ENCODE peak calls at places on chromosome 5, in five cellular contexts. Q is A549, W is transverse colon, O is WTC11, A is mucosa of descending colon. L is an unnamed sample.

GRCh38 chr5:29367176-29367833 is 1826.2 kb upstream of the CDH6 start:
- DNase-seq in Q (peak), W (no peak), O (no peak), A (no peak), L (no peak)

GRCh38 chr5:163362806-163363788 is 74.3 kb upstream of the CCNG1 start:
- DNase-seq in Q (no peak), W (no peak), O (no peak), A (no peak), L (no peak)

GRCh38 chr5:83516361-83516760 is 44.8 kb downstream of the VCAN start:
- DNase-seq in Q (no peak), W (no peak), O (no peak), A (no peak), L (no peak)

GRCh38 chr5:160133071-160133917 is 14.0 kb upstream of the PWWP2A start:
- DNase-seq in Q (no peak), W (no peak), O (peak), A (peak), L (peak)

GRCh38 chr5:100130307-100130706 is 404.9 kb upstream of the FAM174A start:
- DNase-seq in Q (no peak), W (no peak), O (no peak), A (no peak), L (no peak)

GRCh38 chr5:140169410-140169809 is 5.6 kb upstream of the CYSTM1 start:
- DNase-seq in Q (peak), W (no peak), O (no peak), A (no peak), L (no peak)

GRCh38 chr5:81856948-81857928 is 106.3 kb upstream of the SSBP2 start:
- DNase-seq in Q (peak), W (peak), O (peak), A (peak), L (no peak)

GRCh38 chr5:93649234-93649900 is 66.3 kb downstream of the NR2F1 start:
- DNase-seq in Q (no peak), W (no peak), O (no peak), A (no peak), L (no peak)

GRCh38 chr5:39517800-39518199 is 93.0 kb upstream of the DAB2 start:
- DNase-seq in Q (peak), W (no peak), O (no peak), A (no peak), L (no peak)

GRCh38 chr5:156497816-156498215 is 170.9 kb downstream of the SGCD start:
- DNase-seq in Q (no peak), W (no peak), O (no peak), A (no peak), L (no peak)

GRCh38 chr5:173638126-173638525 is 21.7 kb upstream of the BOD1 start:
- DNase-seq in Q (no peak), W (no peak), O (no peak), A (no peak), L (no peak)

GRCh38 chr5:96829336-96829735 is 21.6 kb upstream of the ERAP1 start:
- DNase-seq in Q (no peak), W (no peak), O (no peak), A (no peak), L (no peak)

GRCh38 chr5:180222056-180222455 is 13.0 kb upstream of the RASGEF1C start:
- DNase-seq in Q (no peak), W (no peak), O (no peak), A (no peak), L (no peak)

GRCh38 chr5:142327111-142327842 is 2.5 kb upstream of the SPRY4 start:
- DNase-seq in Q (no peak), W (no peak), O (no peak), A (no peak), L (no peak)
- TF ChIP-seq CTCF in Q (no peak), W (no peak), O (no peak), A (no peak), L (no peak)

DNA sequence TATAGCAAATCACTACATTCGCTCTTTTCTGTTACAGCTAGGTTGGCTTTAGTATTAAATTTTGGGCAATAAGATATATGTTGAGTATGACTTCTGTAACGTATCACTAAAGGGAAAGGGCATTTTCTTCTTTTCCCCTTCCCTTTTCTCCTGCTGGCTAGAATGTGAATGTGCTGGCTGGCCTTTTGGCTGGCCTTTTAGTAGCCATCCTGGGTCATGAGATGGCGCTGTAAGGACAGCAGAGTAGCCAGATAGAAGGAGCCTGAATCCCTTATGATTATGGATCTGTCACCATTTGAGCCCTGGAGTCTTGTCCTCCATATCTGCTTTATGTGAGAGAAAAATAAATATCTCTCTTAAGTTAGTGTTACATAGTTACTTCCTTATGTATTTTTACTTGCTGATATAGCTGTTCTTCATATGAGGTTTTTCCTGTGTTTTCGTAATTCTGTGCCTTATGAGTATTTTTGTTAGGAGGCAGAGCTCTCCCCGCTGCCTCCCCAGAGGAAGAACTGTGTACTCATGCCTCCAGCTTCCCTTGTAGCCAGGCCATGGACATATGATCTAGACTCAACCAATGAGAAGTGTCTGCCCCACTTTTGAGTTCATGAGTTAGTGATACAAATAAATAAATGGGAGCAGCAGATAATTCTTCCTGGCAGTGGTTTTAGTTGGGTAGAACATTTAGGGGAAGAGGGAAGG is 65.9 kb downstream of the NDUFAF2 start:
- DNase-seq in Q (peak), W (no peak), O (peak), A (no peak), L (no peak)
- TF ChIP-seq CTCF in Q (peak), W (no peak), O (peak), A (no peak), L (peak)

GRCh38 chr5:124043456-124043855 is 531.5 kb downstream of the CSNK1G3 start:
- DNase-seq in Q (peak), W (no peak), O (no peak), A (no peak), L (no peak)
- TF ChIP-seq CTCF in Q (no peak), W (peak), O (no peak), A (no peak), L (peak)

GRCh38 chr5:2607622-2608021 is 143.9 kb downstream of the IRX2 start:
- DNase-seq in Q (no peak), W (no peak), O (no peak), A (no peak), L (no peak)

GRCh38 chr5:2611561-2612096 is 139.8 kb downstream of the IRX2 start:
- DNase-seq in Q (no peak), W (no peak), O (no peak), A (no peak), L (no peak)

GRCh38 chr5:2603176-2603575 is 148.3 kb downstream of the IRX2 start:
- DNase-seq in Q (no peak), W (no peak), O (no peak), A (no peak), L (no peak)

GRCh38 chr5:2610986-2611385 is 140.5 kb downstream of the IRX2 start:
- DNase-seq in Q (no peak), W (no peak), O (no peak), A (no peak), L (no peak)

GRCh38 chr5:2608391-2608790 is 143.1 kb downstream of the IRX2 start:
- DNase-seq in Q (no peak), W (no peak), O (no peak), A (no peak), L (no peak)
- TF ChIP-seq CTCF in Q (no peak), W (no peak), O (no peak), A (no peak), L (no peak)

DNA sequence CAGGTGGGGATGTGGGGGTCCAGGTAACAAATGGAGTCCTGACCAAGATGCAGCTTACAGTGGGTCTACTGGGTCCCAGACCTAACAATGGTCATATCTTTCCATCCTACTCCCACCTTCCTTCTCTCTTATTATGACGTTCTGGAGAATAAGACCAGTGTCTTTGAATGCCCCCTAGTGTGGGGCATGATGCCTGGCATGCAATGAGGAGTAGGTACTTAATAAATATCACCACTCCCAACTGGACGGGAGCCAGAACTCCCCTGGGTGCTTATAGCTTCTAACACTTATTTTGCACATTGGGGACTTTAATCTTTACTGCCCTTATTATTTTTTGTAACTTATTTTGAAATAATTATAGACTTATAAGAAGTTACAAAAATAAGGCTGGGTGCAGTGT is 98.2 kb downstream of the NDFIP1 start:
- DNase-seq in Q (peak), W (no peak), O (no peak), A (no peak), L (no peak)
- TF ChIP-seq CTCF in Q (peak), W (no peak), O (no peak), A (no peak), L (no peak)

DNA sequence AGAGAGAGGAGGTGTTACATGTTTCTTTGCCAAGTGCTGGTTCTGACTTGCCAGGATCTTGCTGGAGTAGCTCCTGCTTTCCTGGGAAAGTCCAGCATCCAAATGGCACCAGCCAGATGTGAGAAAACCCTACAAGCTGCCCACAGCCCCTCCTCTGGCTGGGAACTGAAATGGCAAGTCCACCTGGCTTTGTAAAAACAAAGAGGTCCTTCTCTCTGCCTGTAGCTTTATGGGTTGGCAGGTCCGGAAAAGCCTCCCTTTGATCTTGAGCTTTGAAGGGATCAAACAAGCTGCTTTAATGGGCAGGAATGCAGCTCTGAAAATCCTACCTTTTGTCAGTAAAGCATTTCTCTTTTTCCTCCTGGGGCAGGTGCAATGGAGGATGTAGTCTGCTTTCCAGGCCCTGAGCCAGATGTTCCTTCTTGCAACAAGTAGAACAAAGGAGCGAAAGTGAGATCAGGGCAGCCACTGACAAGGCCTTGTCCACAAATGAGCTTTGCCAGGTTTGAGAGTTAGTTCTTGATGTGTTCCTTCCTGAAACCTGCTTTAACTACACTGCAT is 456.7 kb downstream of the ZNF608 start:
- DNase-seq in Q (no peak), W (peak), O (peak), A (no peak), L (no peak)
- TF ChIP-seq CTCF in Q (no peak), W (no peak), O (peak), A (no peak), L (peak)

L was measured in type B pancreatic cell.